ENCODE peak calls at places on chromosomes 1 and 21, in five cellular contexts. One of them, this sample, is unnamed.

GRCh38 chr1:163036661-163037060 is 32.5 kb upstream of the RGS4 start:
- DNase-seq in sciatic nerve: no peak
- DNase-seq in EH: peak; percentile 18
- DNase-seq in DMS153: no peak
- DNase-seq in fibroblast of lung: no peak
- DNase-seq in this sample: no peak

GRCh38 chr1:150022357-150022756 is 11.8 kb upstream of the OTUD7B start:
- DNase-seq in fibroblast of lung: no peak
- DNase-seq in DMS153: peak; percentile 6
- DNase-seq in EH: no peak
- DNase-seq in sciatic nerve: no peak
- DNase-seq in this sample: no peak

GRCh38 chr21:45599146-45599581 is 44.4 kb upstream of the PCBP3 start:
- DNase-seq in fibroblast of lung: no peak
- DNase-seq in EH: no peak
- DNase-seq in DMS153: no peak
- DNase-seq in sciatic nerve: peak; percentile 39
- DNase-seq in this sample: no peak

GRCh38 chr1:202304370-202304769 is 37.4 kb downstream of the UBE2T start:
- DNase-seq in DMS153: no peak
- DNase-seq in EH: no peak
- DNase-seq in sciatic nerve: no peak
- DNase-seq in fibroblast of lung: no peak
- DNase-seq in this sample: no peak

GRCh38 chr1:58576727-58577675 is at the start of gene TACSTD2:
- DNase-seq in DMS153: peak; percentile 41
- DNase-seq in EH: no peak
- DNase-seq in fibroblast of lung: no peak
- DNase-seq in sciatic nerve: no peak
- DNase-seq in this sample: no peak

GRCh38 chr1:169484107-169484506 is 1.6 kb downstream of the SLC19A2 start:
- DNase-seq in fibroblast of lung: no peak
- DNase-seq in DMS153: peak; percentile 26
- DNase-seq in EH: no peak
- DNase-seq in sciatic nerve: no peak
- DNase-seq in this sample: no peak

GRCh38 chr1:156673387-156674121 is 3.7 kb downstream of the NES start:
- DNase-seq in DMS153: no peak
- DNase-seq in sciatic nerve: no peak
- DNase-seq in EH: peak; percentile 59
- DNase-seq in fibroblast of lung: no peak
- DNase-seq in this sample: no peak

GRCh38 chr1:42735056-42735455 is 5.0 kb downstream of the CLDN19 start:
- DNase-seq in sciatic nerve: no peak
- DNase-seq in DMS153: no peak
- DNase-seq in fibroblast of lung: no peak
- DNase-seq in EH: no peak
- DNase-seq in this sample: no peak

GRCh38 chr1:63454269-63454668 is 68.8 kb downstream of the ITGB3BP start:
- DNase-seq in fibroblast of lung: peak; percentile 65
- DNase-seq in sciatic nerve: no peak
- DNase-seq in DMS153: no peak
- DNase-seq in EH: peak; percentile 14
- DNase-seq in this sample: no peak

GRCh38 chr1:59104191-59104760 is 192.6 kb upstream of the FGGY start:
- DNase-seq in sciatic nerve: no peak
- DNase-seq in DMS153: peak; percentile 43
- DNase-seq in EH: no peak
- DNase-seq in fibroblast of lung: no peak
- DNase-seq in this sample: no peak

GRCh38 chr1:6466023-6466422 is at the start of gene TNFRSF25:
- DNase-seq in sciatic nerve: no peak
- DNase-seq in fibroblast of lung: no peak
- DNase-seq in EH: no peak
- DNase-seq in DMS153: no peak
- DNase-seq in this sample: no peak

GRCh38 chr21:45478115-45478801 is 64.0 kb downstream of the SLC19A1 start:
- DNase-seq in fibroblast of lung: peak; percentile 72
- DNase-seq in sciatic nerve: peak; percentile 84
- DNase-seq in DMS153: no peak
- DNase-seq in EH: peak; percentile 58
- DNase-seq in this sample: peak; percentile 38

GRCh38 chr1:118090130-118090529 is 94.9 kb downstream of the SPAG17 start:
- DNase-seq in sciatic nerve: no peak
- DNase-seq in DMS153: no peak
- DNase-seq in EH: no peak
- DNase-seq in fibroblast of lung: no peak
- DNase-seq in this sample: no peak

GRCh38 chr1:10779201-10779600 is 17.2 kb downstream of the CASZ1 start:
- DNase-seq in fibroblast of lung: no peak
- DNase-seq in DMS153: peak; percentile 94
- DNase-seq in sciatic nerve: no peak
- DNase-seq in EH: no peak
- DNase-seq in this sample: no peak

GRCh38 chr1:10909697-10910489 is 102.6 kb upstream of the TARDBP start:
- DNase-seq in DMS153: no peak
- DNase-seq in sciatic nerve: no peak
- DNase-seq in fibroblast of lung: no peak
- DNase-seq in EH: peak; percentile 27
- DNase-seq in this sample: no peak

GRCh38 chr1:6512245-6512907 is 20.9 kb upstream of the PLEKHG5 start:
- DNase-seq in fibroblast of lung: no peak
- DNase-seq in DMS153: no peak
- DNase-seq in EH: no peak
- DNase-seq in sciatic nerve: no peak
- DNase-seq in this sample: no peak

GRCh38 chr1:70840260-70840953 is 207.2 kb downstream of the PTGER3 start:
- DNase-seq in DMS153: no peak
- DNase-seq in fibroblast of lung: no peak
- DNase-seq in EH: peak; percentile 30
- DNase-seq in sciatic nerve: no peak
- DNase-seq in this sample: no peak

GRCh38 chr1:196271212-196271947 is 336.9 kb downstream of the KCNT2 start:
- DNase-seq in DMS153: no peak
- DNase-seq in sciatic nerve: no peak
- DNase-seq in EH: no peak
- DNase-seq in fibroblast of lung: peak; percentile 12
- DNase-seq in this sample: no peak

GRCh38 chr1:155241069-155241679 is 14.1 kb downstream of the ENTREP3 start:
- DNase-seq in EH: peak; percentile 91
- DNase-seq in fibroblast of lung: peak; percentile 87
- DNase-seq in sciatic nerve: peak; percentile 81
- DNase-seq in DMS153: peak; percentile 84
- DNase-seq in this sample: peak; percentile 81

GRCh38 chr1:30895942-30896660 is 12.5 kb downstream of the SDC3 start:
- DNase-seq in DMS153: no peak
- DNase-seq in EH: no peak
- DNase-seq in fibroblast of lung: no peak
- DNase-seq in sciatic nerve: no peak
- DNase-seq in this sample: no peak

This sample was measured in NCI-H748 treated with DMSO at 0.1 percent for 48 hours.